ENCODE peak calls at places on chromosome X, in nine cellular contexts. One of them, this sample, is unnamed.
A peak's percentile ranks its signal among the peaks of the same experiment; 100 is the strongest.

GRCh38 chrX:49242545-49243066 is 7.3 kb downstream of the CCDC22 start:
- DNase-seq in left lung: no peak
- DNase-seq in dorsolateral prefrontal cortex: no peak
- DNase-seq in body of pancreas: no peak
- DNase-seq in breast epithelium: no peak
- DNase-seq in effector memory CD4-positive, alpha-beta T cell: no peak
- DNase-seq in mesendoderm: no peak
- DNase-seq in uterus: no peak
- DNase-seq in osteoblast: peak; percentile 88
- DNase-seq in this sample: no peak

GRCh38 chrX:11886745-11887144 is 128.7 kb downstream of the MSL3 start:
- DNase-seq in left lung: no peak
- DNase-seq in dorsolateral prefrontal cortex: no peak
- DNase-seq in body of pancreas: no peak
- DNase-seq in breast epithelium: no peak
- DNase-seq in effector memory CD4-positive, alpha-beta T cell: no peak
- DNase-seq in mesendoderm: peak; percentile 3
- DNase-seq in uterus: no peak
- DNase-seq in osteoblast: no peak
- DNase-seq in this sample: no peak

GRCh38 chrX:120310861-120311631 is at the start of gene TMEM255A:
- DNase-seq in left lung: peak; percentile 48
- DNase-seq in dorsolateral prefrontal cortex: no peak
- DNase-seq in body of pancreas: no peak
- DNase-seq in breast epithelium: no peak
- DNase-seq in effector memory CD4-positive, alpha-beta T cell: no peak
- DNase-seq in mesendoderm: peak; percentile 71
- DNase-seq in uterus: peak; percentile 54
- DNase-seq in osteoblast: peak; percentile 81
- DNase-seq in this sample: peak; percentile 47

GRCh38 chrX:153061732-153062131 is 5.5 kb downstream of the PNMA3 start:
- DNase-seq in left lung: no peak
- DNase-seq in dorsolateral prefrontal cortex: no peak
- DNase-seq in body of pancreas: no peak
- DNase-seq in breast epithelium: no peak
- DNase-seq in effector memory CD4-positive, alpha-beta T cell: no peak
- DNase-seq in mesendoderm: no peak
- DNase-seq in uterus: no peak
- DNase-seq in osteoblast: peak; percentile 95
- DNase-seq in this sample: no peak

GRCh38 chrX:38206036-38206435 is 14.6 kb downstream of the SRPX start:
- DNase-seq in left lung: no peak
- DNase-seq in dorsolateral prefrontal cortex: no peak
- DNase-seq in body of pancreas: no peak
- DNase-seq in breast epithelium: no peak
- DNase-seq in effector memory CD4-positive, alpha-beta T cell: no peak
- DNase-seq in mesendoderm: peak; percentile 6
- DNase-seq in uterus: no peak
- DNase-seq in osteoblast: no peak
- DNase-seq in this sample: no peak

GRCh38 chrX:151974336-151975227 is at the start of gene GABRE:
- DNase-seq in left lung: peak; percentile 68
- DNase-seq in dorsolateral prefrontal cortex: no peak
- DNase-seq in body of pancreas: peak; percentile 46
- DNase-seq in breast epithelium: peak; percentile 59
- DNase-seq in effector memory CD4-positive, alpha-beta T cell: no peak
- DNase-seq in mesendoderm: peak; percentile 59
- DNase-seq in uterus: peak; percentile 69
- DNase-seq in osteoblast: peak; percentile 78
- DNase-seq in this sample: no peak

GRCh38 chrX:17932781-17933180 is 71.7 kb upstream of the RAI2 start:
- DNase-seq in left lung: no peak
- DNase-seq in dorsolateral prefrontal cortex: no peak
- DNase-seq in body of pancreas: no peak
- DNase-seq in breast epithelium: no peak
- DNase-seq in effector memory CD4-positive, alpha-beta T cell: no peak
- DNase-seq in mesendoderm: no peak
- DNase-seq in uterus: no peak
- DNase-seq in osteoblast: no peak
- DNase-seq in this sample: no peak

GRCh38 chrX:31038585-31039326 is 33.1 kb downstream of the FTHL17 start:
- DNase-seq in left lung: no peak
- DNase-seq in dorsolateral prefrontal cortex: no peak
- DNase-seq in body of pancreas: peak; percentile 27
- DNase-seq in breast epithelium: no peak
- DNase-seq in effector memory CD4-positive, alpha-beta T cell: no peak
- DNase-seq in mesendoderm: peak; percentile 24
- DNase-seq in uterus: no peak
- DNase-seq in osteoblast: no peak
- DNase-seq in this sample: peak; percentile 5

GRCh38 chrX:29531336-29531735 is 684.0 kb upstream of the MAGEB2 start:
- DNase-seq in left lung: no peak
- DNase-seq in dorsolateral prefrontal cortex: no peak
- DNase-seq in body of pancreas: no peak
- DNase-seq in breast epithelium: no peak
- DNase-seq in effector memory CD4-positive, alpha-beta T cell: no peak
- DNase-seq in mesendoderm: no peak
- DNase-seq in uterus: no peak
- DNase-seq in osteoblast: no peak
- DNase-seq in this sample: no peak

GRCh38 chrX:3280706-3281105 is 65.7 kb downstream of the MXRA5 start:
- DNase-seq in left lung: no peak
- DNase-seq in dorsolateral prefrontal cortex: no peak
- DNase-seq in body of pancreas: no peak
- DNase-seq in breast epithelium: no peak
- DNase-seq in effector memory CD4-positive, alpha-beta T cell: no peak
- DNase-seq in mesendoderm: no peak
- DNase-seq in uterus: no peak
- DNase-seq in osteoblast: no peak
- DNase-seq in this sample: no peak

GRCh38 chrX:112270991-112271390 is 188.4 kb upstream of the TRPC5 start:
- DNase-seq in left lung: no peak
- DNase-seq in dorsolateral prefrontal cortex: no peak
- DNase-seq in body of pancreas: no peak
- DNase-seq in breast epithelium: no peak
- DNase-seq in effector memory CD4-positive, alpha-beta T cell: no peak
- DNase-seq in mesendoderm: peak; percentile 40
- DNase-seq in uterus: no peak
- DNase-seq in osteoblast: no peak
- DNase-seq in this sample: no peak

DNA sequence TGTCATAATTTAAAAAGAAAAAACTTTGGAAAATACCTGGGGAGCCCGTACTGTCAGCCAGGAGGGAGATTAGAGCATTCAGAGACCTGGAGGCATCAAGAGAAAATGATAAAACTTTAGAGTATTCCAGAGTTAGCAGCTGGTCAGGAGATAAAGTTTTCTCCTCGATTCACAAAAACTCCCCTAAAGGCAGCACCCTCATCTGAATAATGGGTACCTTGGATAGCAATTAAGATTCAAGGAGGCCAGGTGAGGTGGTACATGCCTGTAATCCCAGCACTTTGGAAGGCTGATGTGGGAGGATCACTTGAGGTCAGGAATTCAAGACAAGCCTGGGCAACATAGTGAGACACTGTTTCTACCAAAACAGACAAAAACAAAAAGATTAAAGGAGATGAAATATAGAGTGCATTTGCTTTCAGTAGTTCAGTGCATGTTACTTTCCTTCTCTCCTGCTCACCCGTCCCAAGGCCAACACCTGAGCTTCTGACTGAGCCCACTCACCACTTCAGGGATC is 18.6 kb upstream of the RAB40A start:
- DNase-seq in left lung: no peak
- DNase-seq in dorsolateral prefrontal cortex: no peak
- DNase-seq in body of pancreas: no peak
- DNase-seq in breast epithelium: no peak
- DNase-seq in effector memory CD4-positive, alpha-beta T cell: no peak
- DNase-seq in mesendoderm: no peak
- DNase-seq in uterus: no peak
- DNase-seq in osteoblast: no peak
- DNase-seq in this sample: no peak
- H3K27ac ChIP-seq in left lung: no peak overlapping the region
- H3K27ac ChIP-seq in dorsolateral prefrontal cortex: no peak overlapping the region
- H3K27ac ChIP-seq in body of pancreas: no peak overlapping the region
- H3K27ac ChIP-seq in breast epithelium: peak overlapping the region; percentile 87
- H3K27ac ChIP-seq in effector memory CD4-positive, alpha-beta T cell: no peak overlapping the region
- H3K27ac ChIP-seq in mesendoderm: no peak overlapping the region
- H3K27ac ChIP-seq in uterus: peak overlapping the region; percentile 97
- H3K27ac ChIP-seq in osteoblast: no peak overlapping the region
- H3K27ac ChIP-seq in this sample: no peak overlapping the region

DNA sequence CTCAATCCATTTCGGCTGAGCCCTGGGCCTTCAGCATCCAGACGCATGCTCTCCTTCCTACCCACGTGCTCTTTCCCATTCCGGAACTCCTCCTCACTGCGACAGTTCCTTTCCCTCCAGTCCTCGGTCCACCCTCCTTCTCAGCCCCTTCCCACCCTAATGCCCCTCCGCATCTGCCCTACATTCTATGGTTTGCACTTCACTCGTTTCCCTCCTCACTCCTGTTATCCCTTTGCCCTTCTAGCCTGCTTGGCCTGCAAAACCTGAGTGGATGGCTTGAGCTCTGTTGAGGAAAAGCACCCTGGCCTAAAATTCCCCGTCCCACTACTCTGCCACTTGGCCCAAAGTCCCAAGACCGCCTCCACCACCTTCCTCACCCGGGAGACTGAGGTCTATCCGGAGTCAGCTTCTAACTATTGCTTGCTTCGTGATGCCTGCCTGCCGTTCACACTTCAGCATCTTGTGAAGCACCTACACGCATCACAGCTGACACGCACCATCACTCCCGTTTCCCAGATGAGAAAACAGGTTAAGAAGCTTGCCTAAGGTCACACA is 38.6 kb downstream of the MAP7D3 start:
- DNase-seq in left lung: no peak
- DNase-seq in dorsolateral prefrontal cortex: no peak
- DNase-seq in body of pancreas: no peak
- DNase-seq in breast epithelium: no peak
- DNase-seq in effector memory CD4-positive, alpha-beta T cell: no peak
- DNase-seq in mesendoderm: no peak
- DNase-seq in uterus: no peak
- DNase-seq in osteoblast: no peak
- DNase-seq in this sample: no peak
- H3K27ac ChIP-seq in left lung: no peak overlapping the region
- H3K27ac ChIP-seq in dorsolateral prefrontal cortex: no peak overlapping the region
- H3K27ac ChIP-seq in body of pancreas: no peak overlapping the region
- H3K27ac ChIP-seq in breast epithelium: peak overlapping the region; percentile 43
- H3K27ac ChIP-seq in effector memory CD4-positive, alpha-beta T cell: no peak overlapping the region
- H3K27ac ChIP-seq in mesendoderm: no peak overlapping the region
- H3K27ac ChIP-seq in uterus: peak overlapping the region; percentile 49
- H3K27ac ChIP-seq in osteoblast: peak overlapping the region; percentile 14
- H3K27ac ChIP-seq in this sample: no peak overlapping the region

GRCh38 chrX:6228720-6229119 is at the start of gene NLGN4X:
- DNase-seq in left lung: no peak
- DNase-seq in dorsolateral prefrontal cortex: peak; percentile 58
- DNase-seq in body of pancreas: no peak
- DNase-seq in breast epithelium: no peak
- DNase-seq in effector memory CD4-positive, alpha-beta T cell: no peak
- DNase-seq in mesendoderm: peak; percentile 87
- DNase-seq in uterus: no peak
- DNase-seq in osteoblast: no peak
- DNase-seq in this sample: peak; percentile 1

GRCh38 chrX:6226646-6227444 is 1.8 kb downstream of the NLGN4X start:
- DNase-seq in left lung: peak; percentile 28
- DNase-seq in dorsolateral prefrontal cortex: no peak
- DNase-seq in body of pancreas: no peak
- DNase-seq in breast epithelium: no peak
- DNase-seq in effector memory CD4-positive, alpha-beta T cell: no peak
- DNase-seq in mesendoderm: peak; percentile 39
- DNase-seq in uterus: no peak
- DNase-seq in osteoblast: no peak
- DNase-seq in this sample: no peak

GRCh38 chrX:6225307-6226052 is 3.2 kb downstream of the NLGN4X start:
- DNase-seq in left lung: no peak
- DNase-seq in dorsolateral prefrontal cortex: no peak
- DNase-seq in body of pancreas: no peak
- DNase-seq in breast epithelium: no peak
- DNase-seq in effector memory CD4-positive, alpha-beta T cell: no peak
- DNase-seq in mesendoderm: peak; percentile 21
- DNase-seq in uterus: no peak
- DNase-seq in osteoblast: peak; percentile 62
- DNase-seq in this sample: no peak

GRCh38 chrX:6227445-6227820 is 1.2 kb downstream of the NLGN4X start:
- DNase-seq in left lung: no peak
- DNase-seq in dorsolateral prefrontal cortex: no peak
- DNase-seq in body of pancreas: no peak
- DNase-seq in breast epithelium: no peak
- DNase-seq in effector memory CD4-positive, alpha-beta T cell: no peak
- DNase-seq in mesendoderm: peak; percentile 23
- DNase-seq in uterus: no peak
- DNase-seq in osteoblast: no peak
- DNase-seq in this sample: peak; percentile 32

DNA sequence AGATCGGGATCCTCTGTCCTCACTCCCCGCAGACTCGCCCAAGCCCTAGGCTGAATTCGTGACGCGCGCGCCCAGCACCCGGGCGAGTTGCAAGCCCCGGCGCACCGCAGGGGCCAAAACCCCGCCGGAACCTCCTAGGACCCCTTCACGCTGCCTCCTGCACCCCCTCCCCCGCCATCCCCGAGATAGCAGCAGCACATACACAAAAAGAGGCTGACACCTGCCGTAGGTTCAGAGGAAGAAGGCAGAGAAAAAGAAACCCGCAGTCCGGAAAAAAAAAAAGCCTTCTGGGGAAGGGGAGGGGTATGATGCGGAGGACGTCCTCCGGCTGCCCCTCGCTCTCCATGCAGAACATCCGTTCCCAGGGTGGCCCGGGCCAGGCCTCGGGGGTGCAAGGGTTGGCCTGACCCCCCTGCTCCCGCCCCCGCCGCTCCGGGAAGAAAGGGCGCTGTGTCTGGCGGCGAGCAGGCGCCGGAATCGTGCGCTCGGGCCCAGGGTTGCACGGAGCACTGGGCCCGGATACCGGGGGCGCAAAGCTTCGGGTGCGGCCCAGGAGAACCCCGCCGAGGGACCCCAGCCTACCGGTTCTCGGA is 2.5 kb downstream of the NLGN4X start:
- DNase-seq in left lung: peak; percentile 52
- DNase-seq in dorsolateral prefrontal cortex: peak; percentile 35
- DNase-seq in body of pancreas: no peak
- DNase-seq in breast epithelium: no peak
- DNase-seq in effector memory CD4-positive, alpha-beta T cell: no peak
- DNase-seq in mesendoderm: peak; percentile 71
- DNase-seq in uterus: no peak
- DNase-seq in osteoblast: no peak
- DNase-seq in this sample: peak; percentile 12
- H3K27ac ChIP-seq in left lung: no peak overlapping the region
- H3K27ac ChIP-seq in dorsolateral prefrontal cortex: peak overlapping the region; percentile 54
- H3K27ac ChIP-seq in body of pancreas: no peak overlapping the region
- H3K27ac ChIP-seq in breast epithelium: no peak overlapping the region
- H3K27ac ChIP-seq in effector memory CD4-positive, alpha-beta T cell: no peak overlapping the region
- H3K27ac ChIP-seq in mesendoderm: peak overlapping the region; percentile 96
- H3K27ac ChIP-seq in uterus: no peak overlapping the region
- H3K27ac ChIP-seq in osteoblast: no peak overlapping the region
- H3K27ac ChIP-seq in this sample: peak overlapping the region; percentile 17

DNA sequence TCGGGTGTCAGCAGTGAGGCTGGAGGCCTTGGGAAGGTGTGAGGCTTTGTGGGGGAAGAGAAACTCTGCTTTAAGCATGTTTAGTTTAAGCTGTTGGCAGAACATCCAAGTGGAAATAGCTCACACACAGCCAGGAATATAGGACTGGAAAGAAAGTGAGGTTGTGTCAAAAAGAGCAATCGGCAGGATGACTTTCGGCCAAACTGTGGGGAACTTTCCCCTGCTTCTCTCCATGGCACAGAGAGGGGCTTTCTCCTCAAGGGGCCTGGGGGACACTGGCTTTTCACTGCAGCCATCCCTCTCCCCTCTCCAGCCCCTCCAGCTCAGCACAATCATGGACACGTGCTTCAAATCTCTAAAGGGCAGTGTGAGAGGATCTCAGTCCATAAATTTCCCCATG is 8.0 kb upstream of the CITED1 start:
- DNase-seq in left lung: no peak
- DNase-seq in dorsolateral prefrontal cortex: no peak
- DNase-seq in body of pancreas: no peak
- DNase-seq in breast epithelium: no peak
- DNase-seq in effector memory CD4-positive, alpha-beta T cell: no peak
- DNase-seq in mesendoderm: no peak
- DNase-seq in uterus: no peak
- DNase-seq in osteoblast: peak; percentile 66
- DNase-seq in this sample: no peak
- H3K27ac ChIP-seq in left lung: no peak overlapping the region
- H3K27ac ChIP-seq in dorsolateral prefrontal cortex: no peak overlapping the region
- H3K27ac ChIP-seq in body of pancreas: no peak overlapping the region
- H3K27ac ChIP-seq in breast epithelium: no peak overlapping the region
- H3K27ac ChIP-seq in effector memory CD4-positive, alpha-beta T cell: no peak overlapping the region
- H3K27ac ChIP-seq in mesendoderm: no peak overlapping the region
- H3K27ac ChIP-seq in uterus: no peak overlapping the region
- H3K27ac ChIP-seq in osteoblast: no peak overlapping the region
- H3K27ac ChIP-seq in this sample: no peak overlapping the region